ENCODE peak calls at places on chromosome 13, in four cellular contexts. F is WTC11, L is K562, X is HepG2. M is an unnamed sample.

GRCh38 chr13:111906306-111906705 is 160.6 kb upstream of the SOX1 start:
- DNase-seq in F (no peak), L (no peak), X (no peak), M (no peak)

GRCh38 chr13:71877280-71877653 is 10.3 kb upstream of the DACH1 start:
- DNase-seq in F (peak; percentile 37), L (no peak), X (no peak), M (no peak)

GRCh38 chr13:36858285-36858684 is 39.3 kb downstream of the RFXAP start:
- DNase-seq in F (no peak), L (peak; percentile 11), X (peak; percentile 69), M (no peak)

GRCh38 chr13:28527629-28528028 is 32.7 kb upstream of the FLT1 start:
- DNase-seq in F (no peak), L (no peak), X (no peak), M (no peak)

GRCh38 chr13:74651121-74651520 is 516.9 kb upstream of the KLF12 start:
- DNase-seq in F (no peak), L (no peak), X (no peak), M (no peak)

GRCh38 chr13:28849441-28849840 is 29.3 kb downstream of the MTUS2 start:
- DNase-seq in F (no peak), L (no peak), X (no peak), M (no peak)

GRCh38 chr13:71902676-71903075 is 35.7 kb upstream of the DACH1 start:
- DNase-seq in F (no peak), L (no peak), X (no peak), M (no peak)

GRCh38 chr13:47000166-47000565 is 103.3 kb upstream of the HTR2A start:
- DNase-seq in F (no peak), L (no peak), X (no peak), M (no peak)

GRCh38 chr13:82480415-82480814 is 1401.9 kb downstream of the SLITRK1 start:
- DNase-seq in F (no peak), L (no peak), X (peak; percentile 0), M (no peak)

GRCh38 chr13:44385847-44386246 is 12.2 kb downstream of the SERP2 start:
- DNase-seq in F (no peak), L (no peak), X (no peak), M (no peak)

GRCh38 chr13:80030491-80030890 is 310.4 kb downstream of the SPRY2 start:
- DNase-seq in F (peak; percentile 16), L (no peak), X (no peak), M (no peak)

GRCh38 chr13:35914662-35915061 is 216.5 kb downstream of the DCLK1 start:
- DNase-seq in F (no peak), L (no peak), X (no peak), M (no peak)

GRCh38 chr13:105139380-105140285 is 1395.8 kb downstream of the EFNB2 start:
- DNase-seq in F (peak; percentile 11), L (no peak), X (peak; percentile 13), M (peak; percentile 87)

GRCh38 chr13:52195052-52195837 is 35.8 kb upstream of the NEK3 start:
- DNase-seq in F (peak; percentile 78), L (no peak), X (no peak), M (no peak)

GRCh38 chr13:111911754-111912452 is 155.0 kb upstream of the SOX1 start:
- DNase-seq in F (peak; percentile 1), L (no peak), X (no peak), M (no peak)

GRCh38 chr13:23510979-23511735 is 59.1 kb upstream of the TNFRSF19 start:
- DNase-seq in F (peak; percentile 17), L (no peak), X (peak; percentile 62), M (peak; percentile 62)

GRCh38 chr13:21894091-21894490 is 223.2 kb downstream of the FGF9 start:
- DNase-seq in F (no peak), L (no peak), X (no peak), M (no peak)

GRCh38 chr13:94595006-94595942 is 678 bp downstream of the TGDS start:
- DNase-seq in F (no peak), L (peak; percentile 14), X (no peak), M (no peak)

GRCh38 chr13:31803327-31803726 is 64.0 kb downstream of the RXFP2 start:
- DNase-seq in F (no peak), L (no peak), X (no peak), M (no peak)

GRCh38 chr13:31807090-31807541 is 67.8 kb downstream of the RXFP2 start:
- DNase-seq in F (no peak), L (no peak), X (no peak), M (no peak)
- TF ChIP-seq CBFB in F (no peak), L (no peak), X (no peak), M (no peak)

DNA sequence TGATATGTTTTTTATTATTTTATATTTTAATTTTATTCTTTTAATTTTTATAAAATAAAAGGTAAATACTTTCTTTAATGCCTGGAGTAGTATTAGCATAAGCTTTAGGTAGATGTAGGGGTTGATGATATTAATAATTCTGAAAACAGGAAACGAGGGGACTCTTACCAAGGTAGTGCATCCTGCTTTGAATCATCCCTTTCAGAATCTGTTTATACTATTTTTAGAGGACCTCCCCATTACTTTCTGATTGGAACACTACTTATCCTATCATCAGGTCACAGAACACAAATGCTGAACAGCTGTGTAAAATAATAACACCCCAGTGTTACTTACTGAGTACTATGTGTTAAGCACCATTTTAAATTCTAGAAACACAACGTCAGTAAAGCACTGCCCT is 27.3 kb downstream of the COG6 start:
- DNase-seq in F (no peak), L (no peak), X (no peak), M (peak; percentile 11)
- TF ChIP-seq CBFB in F (no peak), L (no peak), X (no peak), M (no peak)

GRCh38 chr13:49569993-49570689 is 15.2 kb downstream of the RCBTB1 start:
- DNase-seq in F (no peak), L (no peak), X (no peak), M (no peak)
- TF ChIP-seq CBFB in F (no peak), L (no peak), X (no peak), M (no peak)

GRCh38 chr13:104014803-104015645 is 948.8 kb upstream of the SLC10A2 start:
- DNase-seq in F (no peak), L (no peak), X (no peak), M (no peak)

GRCh38 chr13:104017317-104017716 is 951.1 kb upstream of the SLC10A2 start:
- DNase-seq in F (no peak), L (no peak), X (no peak), M (no peak)

GRCh38 chr13:104011505-104012270 is 945.5 kb upstream of the SLC10A2 start:
- DNase-seq in F (no peak), L (no peak), X (no peak), M (no peak)

GRCh38 chr13:104015646-104016396 is 949.6 kb upstream of the SLC10A2 start:
- DNase-seq in F (no peak), L (no peak), X (no peak), M (no peak)
- TF ChIP-seq CBFB in F (no peak), L (no peak), X (no peak), M (no peak)